ENCODE peak calls at places on chromosome 20, in nine cellular contexts. N, M, L, V, Q, A, D, T and U are unnamed samples.

GRCh38 chr20:55153321-55153720 is 677.9 kb downstream of the DOK5 start:
- DNase-seq in N (no peak), M (no peak), L (no peak), V (no peak), Q (no peak), A (no peak), D (no peak), T (no peak), U (no peak)

GRCh38 chr20:37223053-37223452 is 38.6 kb downstream of the GHRH start:
- DNase-seq in N (no peak), M (no peak), L (no peak), V (peak; percentile 29), Q (no peak), A (no peak), D (no peak), T (no peak), U (no peak)

GRCh38 chr20:41329435-41330342 is 10.9 kb upstream of the LPIN3 start:
- DNase-seq in N (peak; percentile 42), M (no peak), L (peak; percentile 62), V (peak; percentile 65), Q (no peak), A (no peak), D (no peak), T (peak; percentile 64), U (peak; percentile 66)

GRCh38 chr20:48758206-48758820 is 69.5 kb downstream of the PREX1 start:
- DNase-seq in N (no peak), M (no peak), L (no peak), V (no peak), Q (no peak), A (no peak), D (no peak), T (peak; percentile 33), U (no peak)

GRCh38 chr20:50279988-50280850 is 89.6 kb downstream of the CEBPB start:
- DNase-seq in N (no peak), M (no peak), L (no peak), V (no peak), Q (no peak), A (no peak), D (no peak), T (no peak), U (no peak)

GRCh38 chr20:62900692-62901584 is 25.4 kb downstream of the DIDO1 start:
- DNase-seq in N (peak; percentile 39), M (no peak), L (no peak), V (peak; percentile 49), Q (no peak), A (no peak), D (no peak), T (peak; percentile 53), U (no peak)

GRCh38 chr20:21608777-21609176 is 94.9 kb upstream of the NKX2-2 start:
- DNase-seq in N (no peak), M (no peak), L (no peak), V (no peak), Q (no peak), A (no peak), D (no peak), T (no peak), U (no peak)

GRCh38 chr20:39298566-39299501 is 336.7 kb downstream of the DHX35 start:
- DNase-seq in N (no peak), M (no peak), L (no peak), V (no peak), Q (no peak), A (no peak), D (no peak), T (no peak), U (no peak)

GRCh38 chr20:31570735-31571617 is 34.1 kb upstream of the ID1 start:
- DNase-seq in N (no peak), M (no peak), L (peak; percentile 56), V (no peak), Q (no peak), A (no peak), D (no peak), T (peak; percentile 25), U (peak; percentile 51)

GRCh38 chr20:20199338-20200160 is 147.2 kb downstream of the CFAP61 start:
- DNase-seq in N (no peak), M (no peak), L (no peak), V (no peak), Q (no peak), A (no peak), D (no peak), T (no peak), U (no peak)

GRCh38 chr20:7348253-7348652 is 580.8 kb downstream of the BMP2 start:
- DNase-seq in N (no peak), M (no peak), L (no peak), V (no peak), Q (no peak), A (no peak), D (no peak), T (no peak), U (no peak)

GRCh38 chr20:8305449-8305978 is 173.4 kb downstream of the PLCB1 start:
- DNase-seq in N (peak; percentile 71), M (no peak), L (no peak), V (peak; percentile 71), Q (peak; percentile 34), A (peak; percentile 72), D (peak; percentile 30), T (peak; percentile 53), U (peak; percentile 19)

GRCh38 chr20:57895161-57895855 is 185.5 kb upstream of the PMEPA1 start:
- DNase-seq in N (no peak), M (no peak), L (no peak), V (no peak), Q (no peak), A (no peak), D (no peak), T (no peak), U (no peak)

GRCh38 chr20:59015411-59015810 is 3.8 kb upstream of the TUBB1 start:
- DNase-seq in N (no peak), M (no peak), L (no peak), V (no peak), Q (no peak), A (no peak), D (no peak), T (no peak), U (no peak)

GRCh38 chr20:6837730-6838129 is 70.2 kb downstream of the BMP2 start:
- DNase-seq in N (no peak), M (no peak), L (no peak), V (no peak), Q (no peak), A (no peak), D (no peak), T (no peak), U (no peak)

GRCh38 chr20:24779166-24779565 is 169.9 kb upstream of the CST7 start:
- DNase-seq in N (no peak), M (peak; percentile 26), L (no peak), V (no peak), Q (no peak), A (no peak), D (no peak), T (no peak), U (no peak)

GRCh38 chr20:20362774-20363435 is 5.0 kb upstream of the INSM1 start:
- DNase-seq in N (no peak), M (no peak), L (no peak), V (no peak), Q (no peak), A (no peak), D (no peak), T (no peak), U (no peak)

GRCh38 chr20:57714409-57715267 is 4.8 kb upstream of the PMEPA1 start:
- DNase-seq in N (no peak), M (no peak), L (no peak), V (peak; percentile 70), Q (no peak), A (no peak), D (no peak), T (no peak), U (no peak)

GRCh38 chr20:52209154-52209571 is 17.6 kb upstream of the ZFP64 start:
- DNase-seq in N (no peak), M (no peak), L (no peak), V (no peak), Q (no peak), A (no peak), D (no peak), T (no peak), U (no peak)

GRCh38 chr20:44582321-44583025 is at the start of gene PKIG:
- DNase-seq in N (no peak), M (no peak), L (no peak), V (no peak), Q (no peak), A (no peak), D (no peak), T (no peak), U (no peak)
- TF ChIP-seq POLR2A in N (no peak), M (peak; percentile 24), L (no peak), V (no peak), Q (no peak), A (no peak), D (no peak), T (peak; percentile 34), U (peak; percentile 43)

GRCh38 chr20:32823078-32823477 is 3.3 kb downstream of the MAPRE1 start:
- DNase-seq in N (no peak), M (no peak), L (no peak), V (peak; percentile 29), Q (no peak), A (no peak), D (no peak), T (no peak), U (no peak)
- TF ChIP-seq CTCF in N (no peak), M (no peak), L (no peak), V (no peak), Q (no peak), A (no peak), D (no peak), T (no peak), U (no peak)

GRCh38 chr20:12156252-12156651 is 238.6 kb downstream of the BTBD3 start:
- DNase-seq in N (no peak), M (no peak), L (no peak), V (no peak), Q (no peak), A (no peak), D (no peak), T (no peak), U (no peak)

GRCh38 chr20:12153616-12154015 is 235.9 kb downstream of the BTBD3 start:
- DNase-seq in N (no peak), M (no peak), L (no peak), V (no peak), Q (no peak), A (no peak), D (no peak), T (no peak), U (no peak)

GRCh38 chr20:12152996-12153395 is 235.3 kb downstream of the BTBD3 start:
- DNase-seq in N (no peak), M (no peak), L (no peak), V (no peak), Q (no peak), A (no peak), D (no peak), T (no peak), U (no peak)
- TF ChIP-seq EP300 in N (no peak), M (no peak), L (no peak), V (no peak), Q (no peak), A (no peak), D (no peak), T (no peak), U (no peak)

DNA sequence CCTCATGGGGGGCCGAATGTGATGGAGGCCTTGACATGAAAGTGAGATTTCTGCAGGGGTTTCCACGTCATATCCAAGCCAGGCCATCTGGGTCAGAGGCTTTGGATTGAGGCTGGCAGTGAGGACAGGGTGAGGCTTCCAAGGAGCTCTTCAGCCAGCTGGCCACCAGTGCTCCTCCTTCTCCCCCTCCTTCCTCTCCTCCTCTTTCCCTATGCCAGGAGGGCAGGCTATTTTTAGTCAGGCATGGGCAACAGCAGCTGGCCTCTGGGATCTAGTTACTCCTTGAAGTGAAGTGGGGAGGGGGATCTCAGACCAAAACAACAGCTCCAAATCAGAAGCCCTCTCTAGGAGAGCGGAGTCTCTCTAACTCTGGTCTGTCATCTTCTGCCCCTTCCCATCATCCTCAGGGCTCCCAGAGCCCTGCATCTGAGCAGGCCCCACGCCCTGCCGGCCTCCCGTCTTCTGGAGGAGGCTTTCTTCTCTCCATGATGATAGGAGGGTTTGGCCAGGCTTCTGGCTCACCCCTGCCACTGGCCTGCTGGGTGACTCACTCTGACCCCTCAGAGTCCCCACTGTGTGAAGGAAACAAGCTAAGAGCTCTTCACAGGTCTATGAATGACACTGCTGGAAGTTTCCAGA is 612 bp downstream of the TNNC2 start:
- DNase-seq in N (no peak), M (no peak), L (no peak), V (no peak), Q (peak; percentile 54), A (no peak), D (no peak), T (no peak), U (peak; percentile 51)
- TF ChIP-seq POLR2A in N (no peak), M (no peak), L (no peak), V (no peak), Q (no peak), A (no peak), D (no peak), T (no peak), U (no peak)